ENCODE peak calls at places on chromosomes 11 and 22, in ten cellular contexts. I is endothelial cell of umbilical vein; D is ovary; Y is thoracic aorta; N is fibroblast of lung; L is CD8-positive, alpha-beta memory T cell; J is suprapubic skin; R is lower lobe of right lung; U is SK-N-SH; S is lung. X is an unnamed sample. For H3K9me3, the result is how much of the 10 kb centered on the place peaks cover.

GRCh38 chr22:44119669-44120313 is 60.9 kb upstream of the PARVG start:
- DNase-seq in N (no peak), I (no peak), L (no peak), Y (no peak), R (peak), J (no peak), D (no peak), U (no peak), S (no peak), X (no peak)

GRCh38 chr11:78351193-78351592 is 66.4 kb downstream of the GAB2 start:
- DNase-seq in D (no peak), I (no peak), L (no peak), U (no peak), R (no peak), Y (no peak), N (no peak), J (no peak), S (no peak), X (no peak)

GRCh38 chr22:20741634-20742581 is 32.0 kb upstream of the SERPIND1 start:
- DNase-seq in L (peak), U (peak), J (no peak), N (peak), I (peak), D (no peak), S (no peak), R (no peak), Y (no peak), X (no peak)

GRCh38 chr11:75275581-75275980 is 35.0 kb downstream of the TPBGL start:
- DNase-seq in S (peak), L (peak), I (peak), J (no peak), U (no peak), R (peak), D (no peak), Y (no peak), N (no peak), X (no peak)

GRCh38 chr22:29742319-29742718 is 22.5 kb downstream of the CABP7 start:
- DNase-seq in U (no peak), I (no peak), L (no peak), N (no peak), S (no peak), J (no peak), D (no peak), Y (no peak), R (no peak), X (no peak)

GRCh38 chr11:111606986-111607385 is 4.7 kb downstream of the SIK2 start:
- DNase-seq in S (no peak), J (no peak), Y (no peak), D (no peak), L (no peak), I (no peak), N (no peak), R (no peak), U (no peak), X (no peak)

GRCh38 chr11:38795027-38795426 is 2197.0 kb upstream of the RAG2 start:
- DNase-seq in S (no peak), R (no peak), Y (no peak), N (no peak), U (no peak), J (no peak), L (no peak), I (no peak), D (no peak), X (no peak)

GRCh38 chr22:21866821-21867527 is 471 bp downstream of the MAPK1 start:
- DNase-seq in I (no peak), L (no peak), U (no peak), Y (no peak), N (peak), R (peak), D (peak), J (peak), S (no peak), X (no peak)

GRCh38 chr22:33897621-33897910 is 22.7 kb downstream of the LARGE1 start:
- DNase-seq in L (no peak), J (no peak), U (no peak), I (no peak), S (no peak), R (no peak), D (no peak), N (no peak), Y (no peak), X (no peak)

GRCh38 chr11:30244255-30244654 is 13.4 kb downstream of the FSHB start:
- DNase-seq in S (no peak), Y (no peak), I (no peak), L (no peak), D (no peak), J (no peak), U (no peak), N (no peak), R (no peak), X (no peak)

GRCh38 chr22:21045585-21046294 is at the start of gene LRRC74B:
- DNase-seq in L (peak), J (peak), R (peak), Y (peak), S (peak), D (peak), N (peak), U (peak), I (peak), X (peak)

GRCh38 chr11:11669447-11669846 is 47.6 kb upstream of the GALNT18 start:
- DNase-seq in U (no peak), I (no peak), R (no peak), Y (no peak), D (no peak), L (no peak), J (no peak), S (no peak), N (peak), X (no peak)

GRCh38 chr11:34633640-34633989 is 12.7 kb downstream of the EHF start:
- DNase-seq in N (no peak), L (no peak), J (no peak), I (no peak), S (no peak), U (no peak), D (no peak), R (no peak), Y (no peak), X (no peak)
- H3K27ac ChIP-seq in N (no peak), L (no peak), J (peak), I (no peak), S (no peak), U (no peak), D (no peak), R (peak), Y (no peak), X (no peak)

DNA sequence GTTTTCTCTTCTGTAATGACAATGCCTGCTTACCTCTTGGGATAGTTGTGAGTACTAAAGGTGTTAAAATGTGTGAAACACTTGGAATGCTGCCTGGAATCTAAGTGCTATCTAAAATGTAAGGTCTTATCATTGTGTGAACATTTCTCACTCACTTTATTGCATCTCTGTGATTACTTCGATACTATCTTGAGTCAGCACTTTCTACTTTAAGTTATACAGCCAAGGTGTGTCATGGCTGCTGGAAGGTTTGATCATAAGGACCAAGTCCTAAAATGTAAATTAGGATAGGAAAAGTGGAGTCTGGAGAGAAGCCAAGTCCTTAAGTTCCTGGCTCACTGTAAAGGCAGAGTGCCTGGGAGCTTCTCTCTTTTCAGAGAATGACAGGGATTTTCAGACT is 12.3 kb downstream of the GLYATL2 start:
- DNase-seq in D (no peak), I (no peak), U (no peak), J (no peak), L (no peak), R (no peak), N (no peak), S (no peak), Y (no peak), X (no peak)
- H3K9me3 ChIP-seq in D (under half), I (under half), U (under half), J (under half), L (under half), R (under half), N (under half), S (under half), Y (under half), X (under half)

DNA sequence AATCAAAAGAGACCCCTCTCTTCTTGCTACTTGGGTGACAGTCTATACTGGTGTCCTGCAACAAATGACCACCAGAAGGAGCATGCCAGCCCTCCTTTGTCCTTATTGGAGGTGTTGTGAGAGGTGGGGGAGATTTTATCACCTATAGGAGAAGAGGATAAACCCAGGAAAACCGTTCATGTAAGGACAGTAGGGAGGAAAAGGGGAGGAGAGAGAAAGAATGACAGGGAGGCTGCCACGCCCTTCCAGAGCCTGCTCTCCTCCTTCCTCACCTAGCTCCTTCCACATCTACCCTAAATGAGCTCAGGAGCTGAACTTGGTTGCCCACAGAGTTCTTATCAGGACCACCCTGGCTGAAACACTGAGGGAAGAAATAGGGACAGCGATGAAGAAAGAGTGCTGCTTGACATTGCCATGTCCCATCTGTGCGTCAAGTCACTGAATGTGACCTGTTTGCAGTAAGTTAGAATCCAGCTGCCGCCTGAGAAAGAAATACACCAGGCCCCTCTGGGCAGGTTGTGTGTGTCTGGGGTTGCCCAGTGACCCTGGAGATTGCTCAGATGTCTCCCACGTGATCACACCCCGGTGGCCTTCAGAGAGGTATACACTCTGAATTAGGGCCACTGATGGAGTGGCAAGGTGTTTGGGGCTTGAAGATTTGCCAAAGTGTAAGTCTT is 40.4 kb upstream of the ETS1 start:
- DNase-seq in Y (no peak), U (peak), R (no peak), D (no peak), L (peak), N (no peak), J (no peak), S (no peak), I (no peak), X (no peak)
- H3K27ac ChIP-seq in Y (no peak), U (no peak), R (peak), D (no peak), L (peak), N (no peak), J (no peak), S (no peak), I (no peak), X (no peak)

GRCh38 chr11:108137212-108137611 is 15.8 kb downstream of the ACAT1 start:
- DNase-seq in S (no peak), L (no peak), J (no peak), N (no peak), R (no peak), U (no peak), I (no peak), D (no peak), Y (no peak), X (no peak)
- H3K9me3 ChIP-seq in S (under half), L (under half), J (under half), N (under half), R (under half), U (under half), I (under half), D (under half), Y (under half), X (under half)

GRCh38 chr11:3859373-3859881 is 4.0 kb downstream of the STIM1 start:
- DNase-seq in I (no peak), R (no peak), D (no peak), N (no peak), U (no peak), S (no peak), L (peak), Y (no peak), J (no peak), X (no peak)
- H3K27ac ChIP-seq in I (no peak), R (no peak), D (no peak), N (no peak), U (no peak), S (peak), L (peak), Y (no peak), J (peak), X (no peak)

GRCh38 chr22:11613898-11614755 is 3913.9 kb upstream of the OR11H1 start:
- DNase-seq in J (no peak), R (no peak), N (no peak), L (no peak), Y (no peak), D (no peak), U (no peak), S (no peak), I (no peak), X (no peak)

DNA sequence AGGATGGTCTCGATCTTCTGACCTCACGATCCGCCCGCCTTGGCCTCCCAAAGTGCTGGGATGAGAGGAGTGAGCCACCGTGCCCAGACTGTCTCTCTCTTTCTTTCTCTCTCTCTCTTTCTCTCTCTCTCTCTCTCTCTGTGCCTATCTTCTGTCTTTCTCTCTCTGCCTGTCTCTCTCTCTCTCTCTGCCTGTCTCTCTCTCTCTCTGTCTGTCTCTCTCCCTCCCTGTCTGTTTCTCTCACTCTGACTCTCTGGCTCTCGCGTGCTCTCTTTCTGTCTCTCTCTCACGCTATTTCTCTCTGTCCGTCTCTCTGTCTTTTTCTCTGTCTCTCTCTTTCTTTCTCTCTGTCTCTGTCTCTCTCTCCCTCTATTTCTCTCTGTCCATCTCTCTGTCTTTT is 3911.2 kb upstream of the OR11H1 start:
- DNase-seq in Y (no peak), N (no peak), R (no peak), J (no peak), L (no peak), I (no peak), S (no peak), D (no peak), U (no peak), X (no peak)
- H3K9me3 ChIP-seq in Y (under half), N (under half), R (under half), J (half or more), L (under half), I (under half), S (under half), D (under half), U (under half), X (under half)

DNA sequence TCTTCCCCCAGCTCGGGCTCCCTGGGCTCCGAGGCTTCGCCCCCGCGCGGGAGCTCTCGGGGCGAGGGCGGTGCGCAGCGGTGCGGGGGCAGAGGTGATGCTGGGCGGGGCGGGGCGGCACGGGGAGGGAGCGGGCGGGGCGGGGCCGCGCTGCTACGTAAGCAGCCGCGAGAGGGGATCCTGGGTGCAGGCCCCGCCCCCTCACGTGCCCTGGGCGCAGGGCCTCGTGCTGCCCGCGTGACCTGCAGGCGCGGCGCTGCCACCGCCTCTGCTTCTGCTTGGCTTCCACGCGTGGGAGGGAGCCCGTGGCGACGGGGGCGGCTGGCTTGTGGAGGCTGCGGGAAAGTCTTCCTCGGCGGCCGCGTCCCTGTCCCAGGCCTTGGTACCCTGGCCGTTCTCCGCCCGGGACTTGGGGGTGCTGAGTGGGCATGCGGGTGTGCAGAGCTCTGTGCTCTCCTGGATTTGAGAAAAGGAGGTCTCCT is 132.6 kb upstream of the HSD17B12 start:
- DNase-seq in J (no peak), U (peak), Y (no peak), N (peak), I (no peak), S (no peak), L (no peak), R (no peak), D (peak), X (no peak)
- H3K27ac ChIP-seq in J (no peak), U (no peak), Y (no peak), N (no peak), I (no peak), S (no peak), L (no peak), R (no peak), D (peak), X (no peak)

DNA sequence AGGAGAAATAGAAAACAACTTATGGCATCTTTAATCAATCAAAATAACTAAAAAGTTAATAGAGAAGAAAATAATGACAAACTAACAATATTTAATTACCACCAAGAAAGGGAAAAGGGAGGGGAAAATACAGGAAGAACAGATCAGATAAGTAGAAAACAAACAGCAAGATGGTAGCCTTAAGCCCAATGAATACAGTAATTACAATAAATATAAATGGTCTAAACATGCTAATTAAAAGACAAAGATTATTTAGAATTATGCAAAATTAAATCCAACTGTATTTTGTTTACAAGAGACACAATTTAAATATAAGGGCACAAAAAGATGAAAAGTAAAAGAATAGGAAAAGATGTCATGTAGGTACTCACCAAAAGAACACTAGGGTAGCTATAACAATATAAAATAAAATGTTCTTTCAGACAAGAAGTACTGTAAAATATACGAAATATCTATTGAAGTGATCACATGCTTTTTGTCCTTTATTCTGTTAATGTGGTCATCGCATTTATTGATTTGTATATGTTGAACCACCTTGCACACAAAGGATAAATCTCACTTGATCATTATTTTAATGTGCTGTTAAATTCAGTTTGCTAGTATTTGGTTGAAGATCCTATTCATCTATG is 14.0 kb downstream of the C11orf65 start:
- DNase-seq in Y (no peak), U (no peak), J (no peak), R (no peak), D (no peak), I (no peak), N (no peak), L (no peak), S (no peak), X (no peak)
- H3K9me3 ChIP-seq in Y (under half), U (under half), J (under half), R (under half), D (under half), I (under half), N (under half), L (under half), S (under half), X (under half)

GRCh38 chr11:65293909-65294381 is 20.7 kb upstream of the CDC42EP2 start:
- DNase-seq in I (no peak), N (peak), U (no peak), D (no peak), Y (no peak), L (no peak), S (no peak), J (no peak), R (no peak), X (no peak)

GRCh38 chr11:65295001-65295400 is 19.7 kb upstream of the CDC42EP2 start:
- DNase-seq in I (no peak), L (no peak), D (no peak), U (no peak), S (no peak), R (no peak), N (no peak), Y (no peak), J (no peak), X (no peak)

GRCh38 chr11:65297026-65297667 is 17.5 kb upstream of the CDC42EP2 start:
- DNase-seq in Y (no peak), D (no peak), S (no peak), L (no peak), U (no peak), R (no peak), I (no peak), J (no peak), N (peak), X (no peak)

GRCh38 chr11:65298131-65298535 is 16.5 kb upstream of the CDC42EP2 start:
- DNase-seq in L (no peak), N (peak), Y (no peak), I (no peak), D (peak), U (no peak), J (peak), S (peak), R (peak), X (no peak)

GRCh38 chr11:65295571-65296338 is 18.9 kb upstream of the CDC42EP2 start:
- DNase-seq in Y (no peak), S (no peak), R (no peak), L (no peak), I (no peak), D (no peak), N (no peak), U (no peak), J (no peak), X (no peak)
- H3K27ac ChIP-seq in Y (no peak), S (peak), R (peak), L (no peak), I (no peak), D (peak), N (peak), U (no peak), J (peak), X (no peak)